ENCODE peak calls at places on chromosomes 2 and 18, in four cellular contexts. One of them, this sample, is unnamed.
A peak's percentile ranks its signal among the peaks of the same experiment; 100 is the strongest.

GRCh38 chr18:55790296-55790695 is 202.3 kb upstream of the TCF4 start:
- DNase-seq in heart left ventricle: no peak
- DNase-seq in NCI-H345: no peak
- DNase-seq in NCI-H187 treated with DMSO at 0.1 percent for 48 hours: no peak
- DNase-seq in this sample: no peak

GRCh38 chr2:9474361-9475117 is at the start of gene IAH1:
- DNase-seq in NCI-H187 treated with DMSO at 0.1 percent for 48 hours: no peak
- DNase-seq in heart left ventricle: peak; percentile 60
- DNase-seq in NCI-H345: peak; percentile 57
- DNase-seq in this sample: peak; percentile 48

GRCh38 chr2:71880846-71881610 is 266.6 kb downstream of the CYP26B1 start:
- DNase-seq in heart left ventricle: no peak
- DNase-seq in NCI-H187 treated with DMSO at 0.1 percent for 48 hours: no peak
- DNase-seq in NCI-H345: no peak
- DNase-seq in this sample: no peak

GRCh38 chr2:27085670-27086089 is 892 bp upstream of the KHK start:
- DNase-seq in heart left ventricle: peak; percentile 81
- DNase-seq in NCI-H345: peak; percentile 51
- DNase-seq in NCI-H187 treated with DMSO at 0.1 percent for 48 hours: no peak
- DNase-seq in this sample: peak; percentile 81

GRCh38 chr18:31685097-31686082 is 1.0 kb upstream of the B4GALT6 start:
- DNase-seq in NCI-H345: peak; percentile 87
- DNase-seq in heart left ventricle: peak; percentile 60
- DNase-seq in NCI-H187 treated with DMSO at 0.1 percent for 48 hours: no peak
- DNase-seq in this sample: peak; percentile 81

GRCh38 chr2:205776139-205776538 is 93.8 kb downstream of the NRP2 start:
- DNase-seq in NCI-H345: no peak
- DNase-seq in heart left ventricle: peak; percentile 36
- DNase-seq in NCI-H187 treated with DMSO at 0.1 percent for 48 hours: no peak
- DNase-seq in this sample: peak; percentile 87

GRCh38 chr2:181685150-181685688 is 4.9 kb upstream of the NEUROD1 start:
- DNase-seq in NCI-H345: no peak
- DNase-seq in heart left ventricle: no peak
- DNase-seq in NCI-H187 treated with DMSO at 0.1 percent for 48 hours: no peak
- DNase-seq in this sample: no peak

GRCh38 chr2:173001664-173002604 is 73.7 kb upstream of the MAP3K20 start:
- DNase-seq in NCI-H187 treated with DMSO at 0.1 percent for 48 hours: no peak
- DNase-seq in heart left ventricle: no peak
- DNase-seq in NCI-H345: no peak
- DNase-seq in this sample: no peak

GRCh38 chr2:145775591-145775990 is 1255.7 kb upstream of the ZEB2 start:
- DNase-seq in heart left ventricle: no peak
- DNase-seq in NCI-H187 treated with DMSO at 0.1 percent for 48 hours: no peak
- DNase-seq in NCI-H345: no peak
- DNase-seq in this sample: no peak

GRCh38 chr2:238061310-238062202 is 755 bp downstream of the SCLY start:
- DNase-seq in NCI-H345: peak; percentile 44
- DNase-seq in NCI-H187 treated with DMSO at 0.1 percent for 48 hours: no peak
- DNase-seq in heart left ventricle: peak; percentile 19
- DNase-seq in this sample: peak; percentile 43

GRCh38 chr2:101675512-101675911 is 22.0 kb upstream of the MAP4K4 start:
- DNase-seq in NCI-H345: no peak
- DNase-seq in heart left ventricle: no peak
- DNase-seq in NCI-H187 treated with DMSO at 0.1 percent for 48 hours: no peak
- DNase-seq in this sample: no peak

GRCh38 chr2:111701266-111701665 is 182.7 kb downstream of the ANAPC1 start:
- DNase-seq in NCI-H345: no peak
- DNase-seq in heart left ventricle: no peak
- DNase-seq in NCI-H187 treated with DMSO at 0.1 percent for 48 hours: no peak
- DNase-seq in this sample: no peak

GRCh38 chr2:112481050-112481527 is 867 bp upstream of the TTL start:
- DNase-seq in NCI-H187 treated with DMSO at 0.1 percent for 48 hours: no peak
- DNase-seq in heart left ventricle: peak; percentile 83
- DNase-seq in NCI-H345: peak; percentile 88
- DNase-seq in this sample: peak; percentile 87

GRCh38 chr18:48949051-48949605 is 1.6 kb downstream of the SMAD7 start:
- DNase-seq in NCI-H345: no peak
- DNase-seq in heart left ventricle: no peak
- DNase-seq in NCI-H187 treated with DMSO at 0.1 percent for 48 hours: no peak
- DNase-seq in this sample: no peak

GRCh38 chr2:206936456-206937222 is 2.7 kb upstream of the CPO start:
- DNase-seq in NCI-H345: no peak
- DNase-seq in heart left ventricle: no peak
- DNase-seq in NCI-H187 treated with DMSO at 0.1 percent for 48 hours: no peak
- DNase-seq in this sample: no peak

GRCh38 chr2:151043484-151043883 is 218.2 kb downstream of the RBM43 start:
- DNase-seq in heart left ventricle: no peak
- DNase-seq in NCI-H345: no peak
- DNase-seq in NCI-H187 treated with DMSO at 0.1 percent for 48 hours: peak; percentile 4
- DNase-seq in this sample: no peak

This sample was measured in body of pancreas.